ENCODE peak calls at places on chromosomes 2 and 18, in four cellular contexts. S is OCI-LY7, T is DMS53, O is psoas muscle. U is an unnamed sample.
A peak's percentile ranks its signal among the peaks of the same experiment; 100 is the strongest.

GRCh38 chr2:403682-404081 is 115.8 kb upstream of the ALKAL2 start:
- DNase-seq in O (no peak), S (no peak), T (no peak), U (no peak)

GRCh38 chr2:202056611-202057010 is 16.4 kb upstream of the KIAA2012 start:
- DNase-seq in T (peak; percentile 65), O (no peak), S (peak; percentile 7), U (no peak)

GRCh38 chr2:226079677-226080076 is 680.2 kb downstream of the NYAP2 start:
- DNase-seq in O (no peak), S (no peak), T (no peak), U (no peak)

GRCh38 chr18:58361212-58361611 is 267.7 kb downstream of the ALPK2 start:
- DNase-seq in O (no peak), T (no peak), S (no peak), U (no peak)

GRCh38 chr2:196742685-196743084 is 56.8 kb downstream of the GTF3C3 start:
- DNase-seq in O (no peak), S (no peak), T (no peak), U (no peak)

GRCh38 chr2:120348134-120349103 is 2.5 kb downstream of the INHBB start:
- DNase-seq in O (no peak), T (peak; percentile 88), S (no peak), U (peak; percentile 84)

GRCh38 chr2:168559187-168559586 is 103.1 kb downstream of the CERS6 start:
- DNase-seq in S (no peak), O (no peak), T (peak; percentile 92), U (no peak)

GRCh38 chr2:84495539-84496146 is 20.7 kb upstream of the DNAH6 start:
- DNase-seq in T (peak; percentile 82), O (no peak), S (peak; percentile 69), U (peak; percentile 38)

GRCh38 chr2:159996792-159997546 is 65.4 kb downstream of the PLA2R1 start:
- DNase-seq in S (no peak), T (no peak), O (no peak), U (no peak)

GRCh38 chr2:4340536-4340935 is 637.2 kb downstream of the DCDC2C start:
- DNase-seq in T (peak; percentile 33), S (no peak), O (no peak), U (no peak)

GRCh38 chr2:216516730-216517350 is 18.2 kb downstream of the RPL37A start:
- DNase-seq in O (no peak), T (peak; percentile 68), S (peak; percentile 40), U (no peak)

GRCh38 chr2:172087780-172088244 is 2.5 kb downstream of the DLX1 start:
- DNase-seq in S (no peak), T (peak; percentile 54), O (no peak), U (peak; percentile 79)

GRCh38 chr18:79413426-79413825 is 17.7 kb downstream of the NFATC1 start:
- DNase-seq in T (no peak), O (peak; percentile 6), S (no peak), U (no peak)

GRCh38 chr18:75837316-75837715 is 409.8 kb upstream of the SMIM21 start:
- DNase-seq in S (no peak), O (no peak), T (no peak), U (no peak)

GRCh38 chr2:45390856-45391255 is 220.2 kb downstream of the SRBD1 start:
- DNase-seq in S (no peak), O (no peak), T (no peak), U (no peak)

GRCh38 chr2:175476374-175476773 is 294.9 kb upstream of the ATP5MC3 start:
- DNase-seq in O (no peak), S (no peak), T (no peak), U (no peak)

GRCh38 chr2:176642074-176642473 is 372.8 kb downstream of the MTX2 start:
- DNase-seq in S (no peak), O (no peak), T (no peak), U (no peak)

GRCh38 chr18:59265246-59266018 is 7.8 kb downstream of the RAX start:
- DNase-seq in T (peak; percentile 90), S (no peak), O (no peak), U (peak; percentile 93)

GRCh38 chr2:41024806-41025205 is 572.9 kb upstream of the SLC8A1 start:
- DNase-seq in S (no peak), O (no peak), T (no peak), U (no peak)

GRCh38 chr2:216636570-216637450 is 3.6 kb downstream of the IGFBP2 start:
- DNase-seq in T (peak; percentile 12), O (no peak), S (no peak), U (peak; percentile 85)

GRCh38 chr2:108805032-108805431 is 18.5 kb downstream of the CCDC138 start:
- DNase-seq in O (no peak), T (no peak), S (no peak), U (no peak)

GRCh38 chr2:235658371-235659174 is 164.7 kb downstream of the AGAP1 start:
- DNase-seq in S (no peak), O (no peak), T (no peak), U (peak; percentile 92)

GRCh38 chr2:10779776-10780490 is 32.7 kb downstream of the PDIA6 start:
- DNase-seq in O (no peak), T (no peak), S (no peak), U (no peak)

GRCh38 chr2:100262555-100263320 is 59.6 kb downstream of the LONRF2 start:
- DNase-seq in O (peak; percentile 69), S (peak; percentile 66), T (peak; percentile 85), U (peak; percentile 85)

GRCh38 chr2:30756971-30757370 is 50.3 kb downstream of the CAPN13 start:
- DNase-seq in T (no peak), S (no peak), O (no peak), U (no peak)

GRCh38 chr2:237726401-237726830 is 72.2 kb upstream of the RBM44 start:
- DNase-seq in S (no peak), T (peak; percentile 99), O (no peak), U (no peak)

GRCh38 chr2:24489942-24490673 is 946 bp upstream of the NCOA1 start:
- DNase-seq in S (no peak), T (peak; percentile 70), O (peak; percentile 19), U (peak; percentile 43)

GRCh38 chr2:50953021-50953420 is 78.9 kb downstream of the NRXN1 start:
- DNase-seq in O (no peak), T (peak; percentile 19), S (no peak), U (no peak)

GRCh38 chr2:70357076-70358071 is 55.5 kb upstream of the FAM136A start:
- DNase-seq in T (no peak), O (no peak), S (no peak), U (peak; percentile 31)

GRCh38 chr18:69838620-69839411 is 108.9 kb downstream of the CD226 start:
- DNase-seq in O (no peak), T (peak; percentile 70), S (peak; percentile 16), U (peak; percentile 59)

GRCh38 chr2:237097326-237097910 is 11.7 kb downstream of the COPS8 start:
- DNase-seq in T (no peak), S (no peak), O (no peak), U (no peak)

GRCh38 chr18:47795448-47795843 is 135.0 kb downstream of the SMAD2 start:
- DNase-seq in T (peak; percentile 43), S (no peak), O (no peak), U (no peak)

GRCh38 chr2:158969162-158969716 is 799 bp downstream of the TANC1 start:
- DNase-seq in S (no peak), T (peak; percentile 59), O (no peak), U (no peak)

GRCh38 chr18:50218432-50219197 is 23.7 kb upstream of the MYO5B start:
- DNase-seq in S (peak; percentile 54), T (peak; percentile 77), O (no peak), U (peak; percentile 46)

GRCh38 chr18:46750626-46751025 is 6.2 kb downstream of the ST8SIA5 start:
- DNase-seq in O (no peak), S (no peak), T (no peak), U (no peak)